ENCODE peak calls at places on chromosomes 13 and 19, in four cellular contexts. H is SK-N-SH, D is GM12878, Y is HepG2. U is an unnamed sample.

GRCh38 chr13:24208314-24208713 is 47.8 kb downstream of the SPATA13 start:
- DNase-seq in H (no peak), D (no peak), Y (no peak), U (no peak)

GRCh38 chr13:37797606-37798005 is 72.0 kb downstream of the TRPC4 start:
- DNase-seq in H (no peak), D (no peak), Y (no peak), U (no peak)

GRCh38 chr13:80363890-80364503 is 23.1 kb upstream of the SPRY2 start:
- DNase-seq in H (peak; percentile 56), D (no peak), Y (peak; percentile 18), U (peak; percentile 21)

GRCh38 chr13:82747948-82748347 is 1134.3 kb downstream of the SLITRK1 start:
- DNase-seq in H (no peak), D (no peak), Y (no peak), U (no peak)

GRCh38 chr19:48858984-48859710 is 9.3 kb downstream of the PLEKHA4 start:
- DNase-seq in H (no peak), D (no peak), Y (no peak), U (peak; percentile 95)

GRCh38 chr19:30303131-30303654 is 69.0 kb upstream of the ZNF536 start:
- DNase-seq in H (no peak), D (no peak), Y (no peak), U (no peak)

GRCh38 chr19:35773020-35773809 is 2.1 kb upstream of the ARHGAP33 start:
- DNase-seq in H (no peak), D (no peak), Y (no peak), U (no peak)

GRCh38 chr19:53538378-53539109 is 599 bp downstream of the ZNF331 start:
- DNase-seq in H (no peak), D (no peak), Y (no peak), U (no peak)

GRCh38 chr19:55460670-55461258 is 678 bp downstream of the ISOC2 start:
- DNase-seq in H (peak; percentile 92), D (no peak), Y (peak; percentile 84), U (peak; percentile 88)

GRCh38 chr13:33678906-33679657 is 138.9 kb upstream of the RFC3 start:
- DNase-seq in H (no peak), D (peak; percentile 98), Y (peak; percentile 97), U (peak; percentile 10)

GRCh38 chr13:100597253-100597652 is 8.7 kb upstream of the GGACT start:
- DNase-seq in H (no peak), D (no peak), Y (no peak), U (no peak)

GRCh38 chr13:44974056-44974798 is 15.0 kb downstream of the NUFIP1 start:
- DNase-seq in H (no peak), D (peak; percentile 37), Y (no peak), U (peak; percentile 20)

GRCh38 chr19:51354742-51355148 is 11.4 kb downstream of the ETFB start:
- DNase-seq in H (peak; percentile 53), D (no peak), Y (peak; percentile 99), U (no peak)

GRCh38 chr19:8478605-8479004 is 23.8 kb downstream of the PRAM1 start:
- DNase-seq in H (no peak), D (no peak), Y (no peak), U (no peak)

GRCh38 chr13:28257305-28257704 is 119.0 kb downstream of the PAN3 start:
- DNase-seq in H (no peak), D (no peak), Y (no peak), U (no peak)

GRCh38 chr19:14006766-14007562 is 844 bp upstream of the RFX1 start:
- DNase-seq in H (peak; percentile 93), D (no peak), Y (no peak), U (peak; percentile 84)

GRCh38 chr19:27773318-27774094 is 1439.4 kb downstream of the UQCRFS1 start:
- DNase-seq in H (no peak), D (no peak), Y (no peak), U (no peak)

GRCh38 chr19:47187797-47188196 is 43.2 kb downstream of the BBC3 start:
- DNase-seq in H (no peak), D (no peak), Y (no peak), U (no peak)

GRCh38 chr13:113749507-113749906 is 9.5 kb upstream of the TMEM255B start:
- DNase-seq in H (no peak), D (no peak), Y (no peak), U (no peak)

GRCh38 chr13:26914624-26915023 is 154.0 kb upstream of the GPR12 start:
- DNase-seq in H (no peak), D (peak; percentile 9), Y (no peak), U (no peak)

DNA sequence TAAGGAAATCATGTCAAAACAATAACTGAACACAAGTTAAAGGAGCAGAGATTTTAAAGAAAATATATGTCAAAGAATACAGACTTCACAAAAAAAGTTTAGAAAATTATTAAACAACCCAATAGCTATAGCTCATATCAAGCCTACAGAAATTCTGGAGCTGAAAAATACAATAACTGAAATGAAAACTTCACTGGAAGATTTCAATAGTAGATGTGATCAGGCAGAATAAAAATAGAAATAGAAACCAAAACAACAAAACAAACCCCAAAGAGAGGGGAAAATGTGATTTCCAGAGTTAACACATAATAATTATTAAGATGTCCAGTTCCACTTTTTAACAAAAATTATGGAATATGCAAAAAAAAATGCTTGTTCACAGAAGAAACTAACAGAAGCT is 23.5 kb downstream of the LRRC63 start:
- DNase-seq in H (no peak), D (no peak), Y (no peak), U (no peak)
- TF ChIP-seq NFIC in H (no peak), D (no peak), Y (no peak), U (no peak)

DNA sequence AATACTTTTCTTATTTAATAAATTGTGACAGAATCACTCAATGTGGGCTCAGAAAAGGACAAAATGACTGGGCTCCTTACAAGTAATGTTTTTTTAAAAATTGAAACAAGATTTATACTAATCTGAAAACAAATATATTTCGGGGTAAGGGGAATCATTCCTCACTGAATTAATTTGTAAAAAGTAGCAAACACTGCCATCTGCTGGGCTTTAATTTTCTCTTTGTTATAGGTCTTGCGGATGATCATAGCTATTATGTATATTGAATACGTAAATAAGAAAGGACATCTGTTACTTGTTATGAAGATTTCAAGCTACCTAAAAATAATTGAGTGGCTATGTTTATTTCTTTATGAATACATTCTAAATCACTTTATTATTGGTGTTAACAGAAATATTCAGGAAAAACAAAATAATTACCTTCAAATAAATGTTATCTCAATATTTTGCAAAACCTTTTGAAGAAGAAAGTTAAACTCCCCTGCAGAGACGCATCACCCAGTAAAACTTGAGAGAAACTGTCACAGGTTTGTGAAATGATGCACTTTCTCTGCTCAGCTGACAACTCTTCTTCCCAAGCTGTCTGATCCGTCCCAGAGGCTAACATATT is 17.8 kb upstream of the ENOX1 start:
- DNase-seq in H (peak; percentile 66), D (peak; percentile 13), Y (peak; percentile 39), U (peak; percentile 18)
- TF ChIP-seq MXI1 in H (no peak), D (no peak), Y (no peak), U (no peak)

DNA sequence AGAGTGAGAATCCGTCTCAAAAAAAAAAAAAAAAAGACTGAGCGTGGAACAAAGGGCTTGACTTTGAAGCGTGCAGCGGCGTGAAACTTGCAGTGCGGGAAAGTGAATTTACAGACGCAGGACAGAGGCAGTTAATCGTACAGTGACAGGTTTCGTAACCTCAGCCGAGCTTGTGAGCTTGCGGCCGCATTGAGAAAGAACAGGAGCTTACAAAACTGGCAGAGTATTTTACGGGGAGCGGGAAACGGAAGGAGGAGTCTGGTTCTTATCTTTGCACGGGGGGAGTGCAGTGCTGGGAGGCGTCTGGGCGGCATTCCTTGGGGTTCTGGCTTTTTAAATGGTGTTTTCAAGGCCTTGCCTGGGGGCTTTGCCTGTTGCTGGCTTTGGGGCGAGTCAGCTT is 6.0 kb upstream of the BSG start:
- DNase-seq in H (peak; percentile 68), D (no peak), Y (peak; percentile 81), U (peak; percentile 50)
- TF ChIP-seq NFIC in H (no peak), D (no peak), Y (no peak), U (peak; percentile 18)

GRCh38 chr19:10292789-10293636 is 3.3 kb downstream of the ICAM5 start:
- DNase-seq in H (no peak), D (no peak), Y (no peak), U (peak; percentile 40)

GRCh38 chr19:10295847-10296591 is 6.3 kb downstream of the ICAM5 start:
- DNase-seq in H (peak; percentile 58), D (no peak), Y (no peak), U (no peak)

GRCh38 chr19:10295305-10295846 is 5.6 kb downstream of the ICAM5 start:
- DNase-seq in H (peak; percentile 52), D (no peak), Y (no peak), U (no peak)

GRCh38 chr19:10293637-10294367 is 4.0 kb downstream of the ICAM5 start:
- DNase-seq in H (no peak), D (no peak), Y (no peak), U (no peak)

GRCh38 chr19:10294368-10294697 is 4.6 kb downstream of the ICAM5 start:
- DNase-seq in H (no peak), D (no peak), Y (no peak), U (no peak)
- TF ChIP-seq MXI1 in H (no peak), D (no peak), Y (no peak), U (no peak)

GRCh38 chr19:19538077-19538764 is at the start of gene CILP2:
- DNase-seq in H (peak; percentile 96), D (no peak), Y (no peak), U (peak; percentile 48)
- TF ChIP-seq NFIC in H (no peak), D (no peak), Y (no peak), U (no peak)

GRCh38 chr19:17741456-17741855 is 9.8 kb upstream of the FCHO1 start:
- DNase-seq in H (no peak), D (no peak), Y (no peak), U (no peak)

GRCh38 chr19:17748884-17749638 is 2.2 kb upstream of the FCHO1 start:
- DNase-seq in H (no peak), D (no peak), Y (no peak), U (no peak)

GRCh38 chr19:17747205-17748098 is 3.8 kb upstream of the FCHO1 start:
- DNase-seq in H (peak; percentile 100), D (peak; percentile 68), Y (peak; percentile 89), U (peak; percentile 98)

GRCh38 chr19:17739121-17739875 is 12.0 kb upstream of the FCHO1 start:
- DNase-seq in H (peak; percentile 22), D (peak; percentile 40), Y (no peak), U (peak; percentile 76)

DNA sequence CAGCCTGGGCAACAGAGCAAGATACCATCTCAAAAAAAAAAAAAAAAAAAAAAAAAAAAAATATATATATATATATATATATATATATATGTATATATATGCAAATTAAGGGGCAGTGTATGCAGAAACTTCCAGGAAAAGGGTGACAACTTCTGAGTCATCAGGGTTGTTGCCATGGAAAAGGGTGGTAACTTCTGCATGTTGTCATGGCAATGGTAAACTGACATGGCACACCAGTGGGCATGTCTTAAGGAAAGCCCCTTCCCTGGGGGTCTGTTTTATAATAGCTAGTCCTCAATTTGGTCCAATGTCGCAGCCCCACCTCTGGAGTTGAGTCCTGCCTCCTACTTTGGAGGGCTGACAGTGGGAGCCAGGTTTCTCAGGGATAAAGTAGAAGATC is 7.4 kb upstream of the FCHO1 start:
- DNase-seq in H (no peak), D (no peak), Y (no peak), U (no peak)
- TF ChIP-seq MXI1 in H (no peak), D (no peak), Y (peak; percentile 17), U (peak; percentile 88)

DNA sequence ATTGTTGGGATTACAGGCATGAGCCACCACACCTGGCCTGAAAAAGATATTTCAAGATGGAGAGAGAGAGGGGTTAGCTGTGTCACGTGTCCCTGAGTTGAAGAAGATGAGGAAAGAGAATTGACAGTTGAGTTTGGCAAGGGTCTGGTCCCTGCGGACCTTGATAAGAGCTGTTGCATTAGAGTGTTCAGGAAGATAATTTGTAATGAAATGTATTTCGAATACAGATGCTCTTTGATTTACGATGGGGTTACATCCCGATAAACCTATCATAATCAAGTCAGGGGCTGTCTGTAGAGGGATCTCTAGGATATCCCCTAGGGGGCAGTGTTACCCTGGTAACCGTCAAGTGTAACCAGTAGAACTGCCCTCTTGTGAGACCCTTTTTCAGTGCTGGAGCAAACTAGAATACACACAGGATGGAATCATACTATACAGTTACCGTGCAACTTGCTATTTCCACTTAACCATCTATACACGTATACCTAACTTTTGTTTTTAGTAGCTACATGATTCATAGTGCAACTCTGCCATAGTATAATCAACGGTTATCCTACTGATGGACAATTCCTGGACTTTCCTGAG is 1.5 kb upstream of the ELOF1 start:
- DNase-seq in H (peak; percentile 79), D (peak; percentile 83), Y (peak; percentile 80), U (peak; percentile 86)
- TF ChIP-seq NFIC in H (no peak), D (peak; percentile 59), Y (no peak), U (peak; percentile 92)